ENCODE peak calls at places on chromosomes 1 and 21, in eight cellular contexts. Z, V, Q, X, T, D, W and A are unnamed samples.

GRCh38 chr1:183870351-183871077 is 65.6 kb downstream of the RGL1 start:
- DNase-seq in D (peak), Q (no peak), X (no peak), Z (peak), W (peak), T (no peak), V (no peak), A (peak)

GRCh38 chr1:200966934-200967333 is 56.6 kb downstream of the KIF21B start:
- DNase-seq in V (no peak), Q (no peak), W (no peak), X (no peak), D (no peak), Z (no peak), T (no peak), A (no peak)

GRCh38 chr1:109113787-109114568 is at the start of gene ELAPOR1:
- DNase-seq in V (no peak), D (peak), X (peak), Q (no peak), Z (peak), T (peak), W (peak), A (peak)

GRCh38 chr1:217896490-217896889 is 265.3 kb downstream of the SPATA17 start:
- DNase-seq in W (no peak), X (no peak), D (no peak), Z (no peak), T (no peak), V (no peak), Q (no peak), A (no peak)

GRCh38 chr1:25004355-25004754 is 74.3 kb upstream of the RUNX3 start:
- DNase-seq in W (no peak), T (no peak), V (no peak), Z (no peak), X (no peak), D (no peak), Q (no peak), A (no peak)

GRCh38 chr21:46317710-46318463 is 5.8 kb downstream of the C21orf58 start:
- DNase-seq in X (no peak), Z (no peak), W (peak), Q (no peak), D (peak), T (no peak), V (no peak), A (no peak)

GRCh38 chr1:236727521-236727920 is 41.2 kb downstream of the ACTN2 start:
- DNase-seq in Q (no peak), X (no peak), W (no peak), Z (no peak), D (no peak), T (no peak), V (no peak), A (no peak)

GRCh38 chr1:68188644-68189340 is 43.5 kb downstream of the WLS start:
- DNase-seq in V (no peak), T (no peak), X (no peak), D (no peak), W (no peak), Z (no peak), Q (peak), A (no peak)

GRCh38 chr1:6581561-6582305 is 1.9 kb downstream of the ZBTB48 start:
- DNase-seq in T (no peak), Q (no peak), V (no peak), Z (no peak), X (no peak), D (no peak), W (no peak), A (no peak)

DNA sequence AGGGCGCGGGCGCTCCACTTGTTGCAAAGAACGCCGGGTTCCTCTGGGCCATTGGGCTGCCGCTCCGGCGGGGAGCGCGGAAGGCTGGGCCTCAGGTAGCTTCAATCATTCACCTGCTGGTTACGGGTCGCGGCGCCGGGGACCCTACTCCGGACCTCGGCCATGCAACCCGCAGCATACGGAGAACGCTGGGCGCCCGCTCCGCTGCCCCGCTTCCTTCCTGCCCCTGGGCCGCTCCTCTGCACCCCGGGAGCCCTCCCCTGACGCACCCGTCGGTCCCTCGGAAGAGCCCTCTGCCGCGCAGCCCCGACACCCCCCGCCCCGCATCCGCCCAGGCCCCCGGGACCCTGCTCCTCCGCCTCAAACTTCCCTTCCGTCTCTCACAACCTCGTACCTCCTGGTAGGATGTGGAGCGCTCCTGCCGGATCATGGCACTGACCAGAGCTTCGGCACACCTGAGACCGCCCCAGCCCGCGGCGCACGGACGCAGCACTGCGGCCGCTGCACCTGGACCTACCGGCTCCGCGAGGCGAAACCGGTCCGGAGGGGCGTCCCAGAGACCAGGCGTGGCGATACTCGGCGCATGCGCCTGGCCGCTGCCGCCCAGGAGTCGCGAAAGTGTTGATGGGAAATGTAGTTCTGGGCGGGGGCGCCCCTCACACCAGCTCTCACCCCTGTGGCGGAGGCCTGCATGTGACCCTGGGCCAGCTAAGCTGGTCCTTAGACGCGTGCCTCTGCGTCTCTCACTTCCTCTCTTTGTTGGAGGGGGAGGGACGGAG is at the start of gene PACC1:
- DNase-seq in T (peak), W (peak), D (peak), Z (peak), Q (peak), X (peak), V (peak), A (peak)
- TF ChIP-seq POLR2A in T (peak), W (peak), D (peak), Z (no peak), Q (peak), X (peak), V (peak), A (no peak)

GRCh38 chr1:153647375-153647714 is 11.2 kb upstream of the SNAPIN start:
- DNase-seq in Q (no peak), W (no peak), T (no peak), Z (no peak), D (no peak), X (no peak), V (no peak), A (no peak)
- TF ChIP-seq POLR2A in Q (no peak), W (no peak), T (peak), Z (no peak), D (no peak), X (no peak), V (peak), A (no peak)

GRCh38 chr21:29454179-29454578 is 155.5 kb downstream of the BACH1 start:
- DNase-seq in Q (no peak), X (no peak), W (no peak), Z (no peak), V (no peak), D (no peak), T (no peak), A (no peak)
- TF ChIP-seq POLR2A in Q (no peak), X (no peak), W (no peak), Z (no peak), V (no peak), D (no peak), T (no peak), A (no peak)

GRCh38 chr1:151006331-151007052 is at the start of gene MINDY1:
- DNase-seq in X (peak), T (no peak), Q (peak), V (peak), Z (peak), D (peak), W (peak), A (peak)
- TF ChIP-seq POLR2A in X (no peak), T (no peak), Q (no peak), V (peak), Z (peak), D (peak), W (peak), A (peak)

GRCh38 chr1:2049517-2050481 is at the start of gene PRKCZ:
- DNase-seq in Q (no peak), D (peak), W (peak), Z (peak), X (peak), T (peak), V (peak), A (peak)
- TF ChIP-seq POLR2A in Q (no peak), D (peak), W (peak), Z (no peak), X (no peak), T (no peak), V (no peak), A (no peak)

DNA sequence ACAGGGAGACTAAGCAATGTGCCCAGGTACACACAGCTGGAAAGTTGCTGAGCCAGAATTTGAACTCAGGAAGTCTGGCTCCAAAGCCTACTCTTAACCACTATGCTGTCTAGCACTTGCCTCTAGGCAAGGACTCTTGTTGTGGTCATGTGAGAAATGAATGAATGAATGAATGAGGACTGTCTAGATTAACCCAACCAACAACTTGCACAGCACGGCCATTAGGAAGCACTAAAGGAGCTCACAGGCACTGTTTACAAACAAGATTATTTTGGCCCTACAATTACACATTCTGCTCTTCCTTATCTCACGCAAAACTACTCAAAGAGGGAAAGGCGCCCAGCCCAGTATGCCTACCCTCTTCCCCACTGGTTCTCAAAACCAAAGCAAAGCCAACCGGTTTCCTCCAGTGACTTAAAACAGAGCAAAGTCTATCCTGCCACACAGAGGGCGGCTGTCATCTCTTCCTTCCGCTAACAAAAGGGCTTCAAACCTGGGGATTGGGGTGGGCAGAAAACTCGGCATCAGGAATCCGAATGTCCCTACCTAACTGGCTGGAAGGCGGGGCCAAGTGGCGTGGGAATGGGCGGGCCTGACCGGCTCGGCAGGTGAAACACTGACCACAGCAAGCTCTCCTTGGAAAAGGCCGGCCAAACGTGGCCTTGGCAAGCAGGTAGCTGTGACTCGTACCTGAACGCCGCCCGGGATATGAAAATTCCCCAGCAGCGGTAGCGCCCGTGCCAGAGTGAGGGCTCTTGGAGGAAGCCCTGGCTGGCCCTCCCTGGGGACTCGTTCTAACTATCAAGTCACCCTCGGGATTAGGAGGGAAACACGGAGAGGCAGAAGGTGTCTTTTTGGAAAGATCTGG is 948 bp downstream of the STK40 start:
- DNase-seq in Z (peak), D (peak), V (no peak), T (no peak), Q (peak), X (peak), W (peak), A (peak)
- TF ChIP-seq POLR2A in Z (no peak), D (peak), V (peak), T (no peak), Q (no peak), X (no peak), W (no peak), A (no peak)